ENCODE peak calls at places on chromosomes 5 and 9, in four cellular contexts. O is GM06990, D is left lung, T is heart right ventricle. N is an unnamed sample.

GRCh38 chr5:138141734-138142133 is 2.5 kb upstream of the NME5 start:
- DNase-seq in O (no peak), T (no peak), D (no peak), N (no peak)

GRCh38 chr9:132408521-132408920 is 1.5 kb upstream of the CFAP77 start:
- DNase-seq in O (no peak), D (no peak), T (peak; percentile 67), N (no peak)

GRCh38 chr5:106521701-106522100 is 1149.0 kb downstream of the EFNA5 start:
- DNase-seq in O (no peak), D (no peak), T (no peak), N (no peak)

GRCh38 chr9:121301881-121302286 is 33.9 kb downstream of the GSN start:
- DNase-seq in O (no peak), T (no peak), D (no peak), N (no peak)

GRCh38 chr9:98057095-98057799 is 715 bp downstream of the NANS start:
- DNase-seq in D (no peak), T (no peak), O (no peak), N (no peak)

GRCh38 chr9:83166369-83166768 is 103.4 kb upstream of the RASEF start:
- DNase-seq in O (no peak), D (peak; percentile 66), T (no peak), N (peak; percentile 88)

GRCh38 chr5:52139888-52140580 is 647.7 kb upstream of the ITGA1 start:
- DNase-seq in D (no peak), O (no peak), T (no peak), N (no peak)

GRCh38 chr5:169116961-169117461 is 183.9 kb downstream of the SLIT3 start:
- DNase-seq in O (no peak), T (no peak), D (no peak), N (no peak)

GRCh38 chr5:39200081-39200480 is 19.3 kb downstream of the FYB1 start:
- DNase-seq in O (no peak), T (no peak), D (no peak), N (no peak)

GRCh38 chr5:162703914-162704313 is 636.3 kb downstream of the GABRG2 start:
- DNase-seq in D (no peak), O (no peak), T (no peak), N (no peak)

GRCh38 chr5:61313960-61314681 is 17.9 kb upstream of the ZSWIM6 start:
- DNase-seq in O (no peak), D (no peak), T (no peak), N (no peak)

GRCh38 chr9:124739360-124739759 is 31.8 kb downstream of the NR6A1 start:
- DNase-seq in D (no peak), T (no peak), O (no peak), N (no peak)

GRCh38 chr5:93055556-93055955 is 525.5 kb downstream of the NR2F1-AS1 start:
- DNase-seq in T (no peak), D (no peak), O (no peak), N (no peak)

GRCh38 chr9:13140843-13141592 is 138.5 kb downstream of the MPDZ start:
- DNase-seq in T (no peak), D (no peak), O (no peak), N (no peak)

GRCh38 chr5:120535900-120536299 is 71.8 kb downstream of the PRR16 start:
- DNase-seq in O (no peak), D (no peak), T (no peak), N (no peak)
- TF ChIP-seq CTCF in O (no peak), D (no peak), T (no peak), N (no peak)

GRCh38 chr5:95801532-95801931 is 21.0 kb downstream of the GLRX start:
- DNase-seq in O (no peak), T (no peak), D (no peak), N (no peak)
- H3K4me3 ChIP-seq in O (no peak overlapping the region), T (no peak overlapping the region), D (no peak overlapping the region), N (no peak overlapping the region)

GRCh38 chr5:8241558-8241957 is 372.6 kb downstream of the MTRR start:
- DNase-seq in T (no peak), O (no peak), D (no peak), N (no peak)

GRCh38 chr5:8247074-8247473 is 378.1 kb downstream of the MTRR start:
- DNase-seq in T (no peak), D (no peak), O (no peak), N (no peak)

GRCh38 chr5:8253376-8253775 is 384.4 kb downstream of the MTRR start:
- DNase-seq in T (no peak), O (no peak), D (no peak), N (no peak)

DNA sequence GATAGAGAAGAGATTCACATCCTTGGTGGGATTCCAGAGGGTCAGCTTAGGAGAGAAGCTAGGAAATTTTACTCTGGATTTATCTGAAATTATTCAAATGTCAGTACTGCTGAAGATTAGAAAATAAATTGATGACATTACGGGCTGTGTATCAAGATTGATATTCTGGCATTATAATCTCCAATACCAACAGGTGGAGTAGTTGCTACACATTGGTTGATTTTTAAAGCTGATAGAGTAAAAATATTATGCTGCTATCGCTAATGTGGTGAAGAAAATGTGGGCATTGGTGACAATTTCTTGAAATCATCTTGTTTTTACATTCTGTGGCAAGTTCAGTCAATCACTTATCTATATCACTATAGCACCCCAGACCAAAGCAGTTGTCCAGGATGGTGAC is 378.5 kb downstream of the MTRR start:
- DNase-seq in T (no peak), O (no peak), D (no peak), N (no peak)
- TF ChIP-seq CTCF in T (no peak), O (no peak), D (no peak), N (no peak)

DNA sequence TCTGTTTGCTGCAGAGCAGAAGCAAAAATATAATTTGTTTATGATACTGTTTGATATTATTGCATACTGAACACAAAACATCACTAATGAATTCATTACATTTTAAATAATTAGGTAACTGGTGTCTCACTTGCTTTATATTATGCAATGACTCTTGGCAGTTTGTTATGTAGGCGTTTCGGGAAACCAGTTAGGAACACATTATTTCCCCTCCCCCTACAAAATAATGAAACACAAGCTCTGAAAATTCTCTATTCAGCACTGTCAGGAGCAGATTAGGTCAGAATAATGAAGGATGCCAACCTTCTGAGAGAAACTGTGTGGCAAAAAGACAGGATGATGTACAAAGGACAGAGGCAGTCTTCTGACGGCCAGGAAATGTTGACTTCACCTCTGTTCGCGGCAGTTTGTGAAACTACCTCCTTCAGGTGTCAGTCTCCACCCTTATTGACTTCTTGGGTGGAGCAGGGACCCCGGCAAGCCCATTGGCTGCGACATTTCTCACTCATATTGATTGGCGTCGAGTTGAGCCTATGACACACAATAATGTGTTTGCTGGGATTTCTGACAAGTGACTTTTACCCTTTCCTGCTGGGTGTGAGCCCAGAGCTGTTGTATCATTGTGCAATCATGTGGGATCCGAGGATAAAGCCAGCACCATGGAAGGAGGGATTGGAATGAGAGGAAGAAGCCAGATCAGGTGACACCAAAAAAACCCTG is 34.0 kb downstream of the SH3PXD2B start:
- DNase-seq in T (no peak), D (no peak), O (peak; percentile 52), N (peak; percentile 84)
- H3K4me3 ChIP-seq in T (no peak overlapping the region), D (no peak overlapping the region), O (no peak overlapping the region), N (no peak overlapping the region)

N was measured in pancreas.